ENCODE peak calls at places on chromosomes 6 and 20, in four cellular contexts. H, P, Q and A are unnamed samples.

GRCh38 chr20:56430471-56430870 is 18.4 kb downstream of the CASS4 start:
- DNase-seq in P (no peak), Q (no peak), H (no peak), A (no peak)

GRCh38 chr6:110368268-110368667 is 10.1 kb upstream of the METTL24 start:
- DNase-seq in P (no peak), H (no peak), Q (no peak), A (no peak)

GRCh38 chr6:1832844-1833787 is 223.4 kb downstream of the FOXC1 start:
- DNase-seq in Q (no peak), P (peak), H (no peak), A (no peak)

GRCh38 chr20:21315138-21315537 is 12.0 kb downstream of the XRN2 start:
- DNase-seq in H (no peak), P (peak), Q (no peak), A (peak)

GRCh38 chr20:16241911-16242310 is 331.3 kb downstream of the KIF16B start:
- DNase-seq in Q (no peak), P (no peak), H (peak), A (no peak)

GRCh38 chr20:40189621-40190020 is 499.4 kb downstream of the MAFB start:
- DNase-seq in Q (no peak), P (no peak), H (no peak), A (peak)

GRCh38 chr20:53982624-53983023 is 87.8 kb downstream of the BCAS1 start:
- DNase-seq in P (no peak), Q (no peak), H (no peak), A (no peak)

GRCh38 chr6:25010917-25011625 is 75.3 kb upstream of the RIPOR2 start:
- DNase-seq in Q (no peak), H (no peak), P (peak), A (peak)

GRCh38 chr6:10800810-10801209 is 37.5 kb downstream of the MAK start:
- DNase-seq in P (peak), H (peak), Q (no peak), A (peak)

GRCh38 chr20:2142649-2143048 is 41.0 kb downstream of the STK35 start:
- DNase-seq in P (no peak), H (no peak), Q (no peak), A (no peak)

DNA sequence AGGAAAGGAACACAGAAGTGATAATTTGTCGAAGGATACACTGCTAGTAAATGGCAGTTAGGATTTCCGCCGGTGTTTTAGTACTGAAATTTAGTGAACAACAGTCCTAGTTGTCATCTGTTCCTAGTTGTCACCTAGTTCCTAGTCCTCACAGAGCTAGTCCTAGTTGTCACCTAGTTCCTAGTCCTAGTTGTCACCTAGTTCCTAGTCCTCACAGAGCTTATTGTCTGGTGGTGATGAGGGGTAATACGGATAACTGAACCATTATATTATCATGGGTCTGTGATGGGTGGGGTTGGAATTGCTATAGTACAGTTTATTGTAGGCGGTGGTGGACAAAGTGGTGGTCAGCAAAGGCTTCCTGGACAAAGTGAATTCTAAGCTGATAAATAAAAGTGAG is 1.8 kb downstream of the SNRNP48 start:
- DNase-seq in Q (no peak), P (no peak), H (no peak), A (no peak)
- H3K4ac ChIP-seq in Q (no peak), P (no peak), H (no peak), A (no peak)

DNA sequence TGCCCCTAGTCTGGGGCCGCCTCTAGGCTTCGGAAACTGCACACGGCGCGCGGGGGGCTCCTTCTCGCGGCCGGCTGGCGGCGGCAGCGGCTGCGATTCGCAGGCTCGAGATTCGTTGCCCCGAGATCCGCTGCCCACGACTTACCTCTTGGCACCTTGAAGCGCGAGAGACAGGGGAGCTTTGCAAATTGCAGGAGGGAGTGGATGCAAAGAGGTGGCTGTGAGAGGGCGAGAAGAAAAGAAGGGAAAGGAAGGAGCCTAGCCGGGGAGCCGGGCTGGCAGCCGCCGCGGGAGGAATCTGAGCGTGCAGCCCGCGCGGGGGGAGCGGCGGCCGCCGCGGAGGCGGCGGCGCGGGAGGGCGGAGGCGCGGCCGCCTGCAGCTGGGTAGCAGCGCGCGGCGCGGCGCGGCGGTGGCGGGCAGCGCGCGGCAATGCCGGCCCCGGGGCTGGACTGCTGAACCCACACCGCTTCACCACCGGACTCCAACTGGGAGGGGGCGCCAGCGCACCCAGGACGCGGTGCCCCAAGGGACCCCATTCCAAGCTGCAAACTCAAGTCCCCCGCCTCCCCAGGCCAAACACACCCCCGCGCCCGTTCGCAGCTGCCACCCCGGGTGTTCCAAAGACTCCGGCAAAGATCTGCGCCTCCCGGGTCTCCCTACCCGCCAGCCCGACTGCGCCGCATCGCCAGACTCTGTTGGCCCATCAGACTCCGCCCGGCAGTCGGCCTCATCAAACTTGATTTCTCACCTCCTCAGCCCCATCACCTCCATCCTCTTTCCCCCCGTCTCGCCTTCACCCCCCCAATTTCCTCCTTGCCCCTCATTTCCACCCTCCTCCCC is 44.2 kb upstream of the SUPT3H start:
- DNase-seq in P (peak), H (peak), Q (peak), A (peak)
- H3K4ac ChIP-seq in P (peak), H (no peak), Q (no peak), A (peak)

GRCh38 chr20:19833395-19833794 is 75.3 kb downstream of the RIN2 start:
- DNase-seq in Q (no peak), P (no peak), H (no peak), A (no peak)

GRCh38 chr20:19834783-19835182 is 76.7 kb downstream of the RIN2 start:
- DNase-seq in H (no peak), Q (no peak), P (no peak), A (no peak)

GRCh38 chr20:19830351-19830750 is 72.3 kb downstream of the RIN2 start:
- DNase-seq in Q (no peak), P (peak), H (no peak), A (peak)

GRCh38 chr20:19834287-19834686 is 76.2 kb downstream of the RIN2 start:
- DNase-seq in P (no peak), Q (no peak), H (no peak), A (no peak)

GRCh38 chr20:19832875-19833274 is 74.8 kb downstream of the RIN2 start:
- DNase-seq in Q (no peak), H (no peak), P (no peak), A (no peak)
- H3K4ac ChIP-seq in Q (no peak), H (no peak), P (peak), A (peak)

GRCh38 chr6:33172307-33173227 is 19.7 kb downstream of the COL11A2 start:
- DNase-seq in H (peak), P (peak), Q (peak), A (peak)
- H3K4ac ChIP-seq in H (no peak), P (no peak), Q (no peak), A (no peak)

GRCh38 chr6:149033454-149034241 is 283.9 kb upstream of the TAB2 start:
- DNase-seq in Q (no peak), P (no peak), H (no peak), A (no peak)

GRCh38 chr6:149032599-149033405 is 284.7 kb upstream of the TAB2 start:
- DNase-seq in P (peak), H (peak), Q (no peak), A (peak)

GRCh38 chr6:149035806-149036205 is 281.7 kb upstream of the TAB2 start:
- DNase-seq in Q (no peak), H (no peak), P (no peak), A (no peak)

GRCh38 chr6:149041953-149042352 is 275.6 kb upstream of the TAB2 start:
- DNase-seq in P (no peak), H (no peak), Q (no peak), A (no peak)

DNA sequence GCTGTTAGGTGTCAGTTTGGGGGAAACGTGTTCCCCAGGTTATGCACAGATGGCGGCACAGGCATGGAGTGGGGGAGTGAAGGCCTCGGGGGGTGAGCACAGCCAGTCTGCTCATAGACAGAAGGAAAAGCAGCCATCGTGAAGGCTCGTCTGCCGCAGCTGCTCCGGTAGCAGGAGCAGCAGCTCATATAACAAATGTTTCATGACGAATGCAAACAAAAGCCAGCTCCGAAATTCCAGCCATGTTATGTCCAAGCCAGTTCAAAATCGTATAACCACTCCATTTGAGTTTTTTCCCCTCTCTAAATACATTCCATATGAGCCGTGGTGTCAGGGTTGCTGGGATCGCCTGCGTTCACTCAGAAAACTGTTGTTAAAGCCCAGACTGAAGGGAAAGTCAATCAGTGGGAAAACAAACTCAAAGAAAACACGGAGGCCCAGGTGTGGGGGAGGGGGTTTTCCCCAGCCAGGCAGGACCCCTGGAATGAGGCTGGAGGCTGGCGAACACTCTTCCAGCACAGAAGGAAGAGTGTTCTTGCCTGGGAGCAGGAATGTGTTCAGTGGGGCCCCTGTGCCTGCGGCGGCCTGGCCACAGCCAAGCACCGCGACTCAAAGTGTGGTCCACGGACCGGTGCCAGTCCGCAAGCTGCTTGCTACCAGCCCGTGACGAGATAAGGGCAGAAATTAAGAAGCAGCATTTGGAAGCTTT is 280.3 kb upstream of the TAB2 start:
- DNase-seq in P (peak), Q (no peak), H (no peak), A (no peak)
- H3K4ac ChIP-seq in P (peak), Q (no peak), H (no peak), A (no peak)